ENCODE peak calls at places on chromosome 6, in five cellular contexts. Y is naive B cell, L is GM18507, C is T-helper 2 cell, Z is AG10803. V is an unnamed sample.

GRCh38 chr6:465531-466348 is 74.2 kb downstream of the IRF4 start:
- DNase-seq in L (no peak), C (no peak), Z (no peak), Y (no peak), V (no peak)

GRCh38 chr6:111809264-111809663 is 64.0 kb downstream of the FYN start:
- DNase-seq in Y (no peak), Z (peak; percentile 52), C (no peak), L (no peak), V (no peak)

GRCh38 chr6:144066745-144067484 is 28.5 kb downstream of the SF3B5 start:
- DNase-seq in Y (peak; percentile 13), C (no peak), L (no peak), Z (no peak), V (no peak)

GRCh38 chr6:39350723-39351505 is 28.4 kb upstream of the KCNK16 start:
- DNase-seq in L (no peak), Y (no peak), Z (no peak), C (no peak), V (no peak)

GRCh38 chr6:136567688-136568087 is 17.5 kb upstream of the MAP7 start:
- DNase-seq in L (no peak), Z (no peak), C (no peak), Y (no peak), V (no peak)

GRCh38 chr6:10359581-10359980 is 55.3 kb downstream of the TFAP2A start:
- DNase-seq in C (no peak), Z (no peak), Y (no peak), L (no peak), V (no peak)

GRCh38 chr6:124881898-124882579 is 80.2 kb upstream of the RNF217 start:
- DNase-seq in L (no peak), C (no peak), Z (peak; percentile 79), Y (no peak), V (no peak)

GRCh38 chr6:143198312-143198711 is 137.6 kb downstream of the AIG1 start:
- DNase-seq in C (no peak), Y (no peak), Z (no peak), L (no peak), V (no peak)

GRCh38 chr6:152099816-152100618 is 292.5 kb downstream of the ESR1 start:
- DNase-seq in Z (peak; percentile 25), Y (no peak), C (no peak), L (no peak), V (no peak)

GRCh38 chr6:71982385-71982784 is 96.0 kb downstream of the RIMS1 start:
- DNase-seq in L (peak; percentile 4), Y (no peak), Z (peak; percentile 23), C (no peak), V (no peak)

GRCh38 chr6:168599118-168599494 is 158.1 kb downstream of the SMOC2 start:
- DNase-seq in L (no peak), Y (no peak), C (no peak), Z (no peak), V (no peak)

GRCh38 chr6:45448417-45449389 is 71.0 kb upstream of the SUPT3H start:
- DNase-seq in Z (peak; percentile 85), C (no peak), Y (no peak), L (no peak), V (no peak)

GRCh38 chr6:31621991-31622390 is 1.5 kb downstream of the PRRC2A start:
- DNase-seq in L (no peak), C (no peak), Z (peak; percentile 31), Y (no peak), V (no peak)

GRCh38 chr6:42450314-42451145 is 1.2 kb downstream of the TRERF1 start:
- DNase-seq in Z (no peak), L (no peak), C (no peak), Y (no peak), V (no peak)

GRCh38 chr6:37381579-37381978 is 27.8 kb downstream of the RNF8 start:
- DNase-seq in L (peak; percentile 18), C (peak; percentile 7), Y (peak; percentile 42), Z (peak; percentile 51), V (no peak)

GRCh38 chr6:74277749-74278148 is 581.7 kb downstream of the CD109 start:
- DNase-seq in Z (peak; percentile 62), Y (no peak), L (no peak), C (no peak), V (no peak)

GRCh38 chr6:46501136-46502089 is 10.2 kb upstream of the RCAN2 start:
- DNase-seq in Z (no peak), L (no peak), C (no peak), Y (no peak), V (no peak)

GRCh38 chr6:135054575-135055498 is at the start of gene HBS1L:
- DNase-seq in Y (peak; percentile 95), L (peak; percentile 98), C (peak; percentile 96), Z (peak; percentile 96), V (peak; percentile 94)

GRCh38 chr6:55963301-55963700 is 87.9 kb upstream of the BMP5 start:
- DNase-seq in L (no peak), Y (no peak), C (no peak), Z (peak; percentile 2), V (no peak)

GRCh38 chr6:38975621-38976049 is 72.9 kb upstream of the GLP1R start:
- DNase-seq in Z (no peak), Y (no peak), L (no peak), C (no peak), V (no peak)

GRCh38 chr6:14382381-14383236 is 265.0 kb downstream of the CD83 start:
- DNase-seq in L (no peak), Z (no peak), Y (no peak), C (no peak), V (no peak)

V was measured in activated T-cell treated with anti-CD3 and anti-CD28 coated beads for 1 hour.